ENCODE peak calls at places on chromosome 10, in nine cellular contexts. N is mammary epithelial cell; P is A172; C is C1 segment of cervical spinal cord; O is stimulated activated CD8-positive, alpha-beta memory T cell treated with anti-CD3 and anti-CD28 coated beads, Interleukin-7, amount 100 ng/mL, for 1 hour; S is stimulated activated CD4-positive, alpha-beta T cell treated with anti-CD3 and anti-CD28 coated beads, Interleukin-4, amount 100 ng/mL, for 1 hour; M is OCI-LY7; B is IMR-90; V is fibroblast of lung. X is an unnamed sample.

GRCh38 chr10:94146746-94147145 is 153.0 kb downstream of the PLCE1 start:
- DNase-seq in C (no peak), N (no peak), P (no peak), M (no peak), V (no peak), O (no peak), S (no peak), B (no peak), X (no peak)

GRCh38 chr10:77965294-77965693 is 38.7 kb upstream of the DLG5 start:
- DNase-seq in N (peak), S (no peak), B (peak), V (peak), M (no peak), P (peak), O (no peak), C (no peak), X (peak)

GRCh38 chr10:84294766-84295447 is 33.5 kb upstream of the CCSER2 start:
- DNase-seq in M (no peak), C (no peak), S (no peak), B (peak), O (no peak), P (no peak), N (no peak), V (no peak), X (no peak)

GRCh38 chr10:95864906-95865813 is 42.6 kb upstream of the CC2D2B start:
- DNase-seq in S (no peak), V (peak), B (peak), P (peak), N (peak), M (peak), O (peak), C (no peak), X (peak)

GRCh38 chr10:61757525-61758397 is 95.0 kb downstream of the CABCOCO1 start:
- DNase-seq in C (no peak), B (peak), S (no peak), P (peak), N (peak), O (no peak), V (peak), M (no peak), X (peak)

GRCh38 chr10:69883256-69883655 is 81.5 kb downstream of the COL13A1 start:
- DNase-seq in C (no peak), N (peak), P (no peak), B (no peak), V (no peak), M (peak), O (no peak), S (no peak), X (no peak)

GRCh38 chr10:98028168-98028770 is 2.2 kb downstream of the CRTAC1 start:
- DNase-seq in N (no peak), S (peak), O (peak), M (peak), V (peak), C (no peak), P (peak), B (peak), X (peak)

GRCh38 chr10:1212571-1213141 is 156.5 kb downstream of the WDR37 start:
- DNase-seq in P (no peak), N (no peak), B (no peak), V (no peak), C (no peak), O (no peak), M (no peak), S (no peak), X (no peak)

GRCh38 chr10:26960308-26960707 is 99.5 kb upstream of the ABI1 start:
- DNase-seq in B (no peak), O (no peak), S (no peak), V (no peak), C (no peak), N (no peak), M (no peak), P (no peak), X (no peak)

GRCh38 chr10:100970914-100971811 is 1.9 kb downstream of the SEMA4G start:
- DNase-seq in P (no peak), M (no peak), S (no peak), C (no peak), B (no peak), N (no peak), O (no peak), V (no peak), X (no peak)

GRCh38 chr10:110410329-110411046 is 87.2 kb upstream of the DUSP5 start:
- DNase-seq in N (peak), M (no peak), O (no peak), B (peak), S (no peak), V (peak), P (peak), C (no peak), X (peak)

GRCh38 chr10:133226251-133226808 is 3.7 kb upstream of the UTF1 start:
- DNase-seq in O (no peak), V (no peak), N (peak), B (no peak), C (no peak), M (no peak), P (peak), S (no peak), X (no peak)

GRCh38 chr10:98423691-98424120 is 8.7 kb upstream of the PYROXD2 start:
- DNase-seq in O (no peak), B (no peak), P (no peak), V (no peak), C (no peak), M (peak), S (no peak), N (no peak), X (no peak)

GRCh38 chr10:89904755-89905154 is 203.4 kb downstream of the KIF20B start:
- DNase-seq in O (no peak), P (peak), M (no peak), C (no peak), S (no peak), B (no peak), N (peak), V (no peak), X (peak)

GRCh38 chr10:126384269-126384873 is 3.9 kb downstream of the ADAM12 start:
- DNase-seq in B (peak), C (no peak), M (no peak), N (no peak), S (no peak), V (peak), P (peak), O (no peak), X (peak)

GRCh38 chr10:75244487-75245353 is 9.0 kb upstream of the COMTD1 start:
- DNase-seq in S (no peak), N (no peak), V (no peak), B (no peak), P (no peak), M (no peak), C (no peak), O (no peak), X (no peak)

GRCh38 chr10:93542358-93542791 is 24.1 kb upstream of the FFAR4 start:
- DNase-seq in S (no peak), V (peak), N (no peak), M (no peak), O (no peak), B (peak), C (no peak), P (peak), X (no peak)

GRCh38 chr10:120314426-120314825 is 142.6 kb upstream of the PLPP4 start:
- DNase-seq in C (no peak), P (no peak), S (no peak), B (no peak), N (no peak), O (no peak), M (no peak), V (no peak), X (no peak)

GRCh38 chr10:91596821-91597396 is 36.0 kb downstream of the PPP1R3C start:
- DNase-seq in V (peak), B (peak), N (peak), P (peak), M (no peak), O (no peak), S (no peak), C (no peak), X (peak)

GRCh38 chr10:73763343-73763742 is 18.5 kb upstream of the CHCHD1 start:
- DNase-seq in M (no peak), C (no peak), O (no peak), V (no peak), S (no peak), B (no peak), P (no peak), N (no peak), X (no peak)

GRCh38 chr10:16520900-16521299 is 779 bp downstream of the C1QL3 start:
- DNase-seq in S (peak), M (no peak), O (no peak), V (peak), N (peak), C (no peak), B (peak), P (no peak), X (peak)

GRCh38 chr10:34528320-34528719 is 286.8 kb downstream of the PARD3 start:
- DNase-seq in O (no peak), N (peak), M (no peak), B (peak), V (peak), C (no peak), P (peak), S (no peak), X (peak)

GRCh38 chr10:50993817-50994251 is 80.5 kb upstream of the PRKG1 start:
- DNase-seq in S (no peak), N (no peak), C (no peak), M (no peak), V (peak), B (peak), O (no peak), P (no peak), X (peak)

GRCh38 chr10:24983946-24984345 is 31.5 kb upstream of the PRTFDC1 start:
- DNase-seq in B (no peak), O (no peak), V (no peak), S (no peak), M (no peak), P (no peak), N (no peak), C (no peak), X (peak)

GRCh38 chr10:130372222-130372621 is 236.0 kb downstream of the GLRX3 start:
- DNase-seq in V (no peak), N (no peak), C (no peak), P (no peak), M (no peak), O (no peak), B (no peak), S (no peak), X (no peak)

GRCh38 chr10:132466520-132467463 is 69.8 kb downstream of the PWWP2B start:
- DNase-seq in V (no peak), N (no peak), C (no peak), B (no peak), O (no peak), S (no peak), M (no peak), P (no peak), X (no peak)

GRCh38 chr10:89589091-89589725 is 53.8 kb upstream of the SLC16A12 start:
- DNase-seq in M (no peak), V (no peak), B (no peak), P (no peak), O (no peak), C (no peak), N (peak), S (no peak), X (no peak)

X was measured in ELR.